ENCODE peak calls at places on chromosome 9, in nine cellular contexts. T, Z, E, D, A, X, B, F and N are unnamed samples.

GRCh38 chr9:123761905-123762605 is 167.9 kb downstream of the DENND1A start:
- DNase-seq in T (no peak), Z (peak), E (peak), D (no peak), A (no peak), X (no peak), B (no peak), F (no peak), N (no peak)

GRCh38 chr9:113737414-113738271 is 138.5 kb upstream of the ZNF618 start:
- DNase-seq in T (peak), Z (peak), E (peak), D (peak), A (no peak), X (no peak), B (peak), F (no peak), N (peak)

GRCh38 chr9:79764377-79764776 is 192.6 kb downstream of the TLE4 start:
- DNase-seq in T (no peak), Z (peak), E (peak), D (no peak), A (no peak), X (no peak), B (peak), F (no peak), N (no peak)

GRCh38 chr9:111108946-111109345 is 70.7 kb upstream of the LPAR1 start:
- DNase-seq in T (no peak), Z (peak), E (peak), D (no peak), A (no peak), X (no peak), B (no peak), F (no peak), N (no peak)

GRCh38 chr9:32839486-32839885 is 56.1 kb downstream of the TMEM215 start:
- DNase-seq in T (no peak), Z (no peak), E (no peak), D (no peak), A (no peak), X (no peak), B (no peak), F (no peak), N (no peak)

GRCh38 chr9:109968702-109969450 is 188.9 kb downstream of the PALM2AKAP2 start:
- DNase-seq in T (no peak), Z (peak), E (peak), D (peak), A (peak), X (no peak), B (no peak), F (no peak), N (peak)

GRCh38 chr9:128677787-128678186 is 11.2 kb upstream of the SET start:
- DNase-seq in T (no peak), Z (no peak), E (no peak), D (no peak), A (no peak), X (peak), B (no peak), F (no peak), N (no peak)

GRCh38 chr9:102479191-102479590 is 515.9 kb upstream of the CYLC2 start:
- DNase-seq in T (no peak), Z (peak), E (no peak), D (no peak), A (no peak), X (no peak), B (no peak), F (no peak), N (no peak)

GRCh38 chr9:98287383-98287782 is 31.9 kb upstream of the TBC1D2 start:
- DNase-seq in T (no peak), Z (no peak), E (peak), D (peak), A (no peak), X (no peak), B (no peak), F (no peak), N (peak)

GRCh38 chr9:38046669-38047300 is 22.2 kb downstream of the SHB start:
- DNase-seq in T (no peak), Z (peak), E (peak), D (no peak), A (no peak), X (no peak), B (no peak), F (no peak), N (no peak)

GRCh38 chr9:136760424-136760823 is 2.4 kb upstream of the LCN8 start:
- DNase-seq in T (no peak), Z (no peak), E (no peak), D (no peak), A (no peak), X (peak), B (no peak), F (no peak), N (no peak)

GRCh38 chr9:126327016-126327749 is 554 bp downstream of the MVB12B start:
- DNase-seq in T (peak), Z (no peak), E (no peak), D (peak), A (peak), X (no peak), B (peak), F (peak), N (peak)

GRCh38 chr9:95363051-95363841 is 45.7 kb upstream of the FANCC start:
- DNase-seq in T (no peak), Z (no peak), E (peak), D (no peak), A (peak), X (no peak), B (peak), F (no peak), N (no peak)

GRCh38 chr9:804026-804425 is 37.5 kb upstream of the DMRT1 start:
- DNase-seq in T (no peak), Z (no peak), E (no peak), D (no peak), A (no peak), X (no peak), B (no peak), F (no peak), N (no peak)

GRCh38 chr9:113480612-113481011 is 17.1 kb downstream of the RGS3 start:
- DNase-seq in T (no peak), Z (no peak), E (no peak), D (no peak), A (no peak), X (no peak), B (no peak), F (no peak), N (no peak)

GRCh38 chr9:100999914-101000540 is 28.5 kb upstream of the PLPPR1 start:
- DNase-seq in T (no peak), Z (no peak), E (no peak), D (no peak), A (no peak), X (no peak), B (no peak), F (no peak), N (no peak)

GRCh38 chr9:87740198-87740597 is 14.3 kb downstream of the CTSL start:
- DNase-seq in T (no peak), Z (no peak), E (no peak), D (no peak), A (no peak), X (no peak), B (no peak), F (no peak), N (no peak)

GRCh38 chr9:32394381-32395049 is 10.1 kb downstream of the ACO1 start:
- DNase-seq in T (no peak), Z (peak), E (no peak), D (no peak), A (no peak), X (no peak), B (no peak), F (no peak), N (no peak)

GRCh38 chr9:6584881-6585597 is 60.5 kb downstream of the GLDC start:
- DNase-seq in T (no peak), Z (peak), E (peak), D (peak), A (peak), X (no peak), B (peak), F (no peak), N (peak)

GRCh38 chr9:5799314-5799713 is 33.6 kb downstream of the ERMP1 start:
- DNase-seq in T (no peak), Z (peak), E (peak), D (peak), A (peak), X (no peak), B (peak), F (no peak), N (peak)

GRCh38 chr9:107707915-107708441 is 218.4 kb upstream of the KLF4 start:
- DNase-seq in T (no peak), Z (peak), E (peak), D (no peak), A (no peak), X (no peak), B (no peak), F (no peak), N (peak)

GRCh38 chr9:134057751-134058701 is 9.8 kb downstream of the BRD3 start:
- DNase-seq in T (no peak), Z (no peak), E (peak), D (no peak), A (no peak), X (peak), B (no peak), F (no peak), N (no peak)

GRCh38 chr9:134083451-134083850 is 15.6 kb upstream of the BRD3 start:
- DNase-seq in T (no peak), Z (no peak), E (no peak), D (no peak), A (no peak), X (no peak), B (no peak), F (no peak), N (no peak)

GRCh38 chr9:86734762-86735161 is 212.5 kb downstream of the GAS1 start:
- DNase-seq in T (no peak), Z (peak), E (peak), D (no peak), A (no peak), X (no peak), B (no peak), F (no peak), N (no peak)

GRCh38 chr9:130053504-130054427 is at the start of gene GPR107:
- DNase-seq in T (peak), Z (peak), E (peak), D (peak), A (peak), X (peak), B (peak), F (peak), N (peak)

GRCh38 chr9:27333241-27334052 is 36.5 kb upstream of the EQTN start:
- DNase-seq in T (peak), Z (peak), E (peak), D (peak), A (peak), X (peak), B (peak), F (no peak), N (peak)

GRCh38 chr9:134590240-134591081 is 51.1 kb upstream of the COL5A1 start:
- DNase-seq in T (no peak), Z (peak), E (peak), D (no peak), A (no peak), X (no peak), B (no peak), F (no peak), N (no peak)

GRCh38 chr9:35756743-35757526 is 2.9 kb upstream of the MSMP start:
- DNase-seq in T (peak), Z (no peak), E (no peak), D (peak), A (peak), X (peak), B (peak), F (peak), N (peak)

GRCh38 chr9:93827545-93828330 is 127.4 kb downstream of the BARX1 start:
- DNase-seq in T (peak), Z (peak), E (peak), D (peak), A (peak), X (peak), B (peak), F (no peak), N (peak)

GRCh38 chr9:108156270-108156998 is 666.9 kb upstream of the KLF4 start:
- DNase-seq in T (no peak), Z (peak), E (peak), D (no peak), A (peak), X (no peak), B (no peak), F (no peak), N (no peak)

GRCh38 chr9:10855847-10856246 is 243.0 kb upstream of the PTPRD start:
- DNase-seq in T (no peak), Z (peak), E (peak), D (no peak), A (peak), X (no peak), B (no peak), F (no peak), N (peak)

GRCh38 chr9:136955943-136956335 is 3.9 kb downstream of the LCN12 start:
- DNase-seq in T (no peak), Z (no peak), E (no peak), D (no peak), A (no peak), X (no peak), B (no peak), F (no peak), N (no peak)

GRCh38 chr9:16344343-16344742 is 526.1 kb downstream of the BNC2 start:
- DNase-seq in T (no peak), Z (peak), E (peak), D (no peak), A (no peak), X (no peak), B (no peak), F (no peak), N (peak)

GRCh38 chr9:114718801-114719221 is 36.8 kb upstream of the TEX48 start:
- DNase-seq in T (no peak), Z (no peak), E (no peak), D (no peak), A (no peak), X (no peak), B (no peak), F (peak), N (peak)

GRCh38 chr9:136533775-136534157 is 12.1 kb downstream of the NOTCH1 start:
- DNase-seq in T (no peak), Z (no peak), E (no peak), D (no peak), A (no peak), X (peak), B (no peak), F (peak), N (peak)

GRCh38 chr9:11319477-11320060 is 706.8 kb upstream of the PTPRD start:
- DNase-seq in T (no peak), Z (peak), E (peak), D (peak), A (peak), X (no peak), B (peak), F (no peak), N (peak)

GRCh38 chr9:81588148-81588874 is 101.0 kb downstream of the TLE1 start:
- DNase-seq in T (peak), Z (peak), E (peak), D (no peak), A (peak), X (peak), B (no peak), F (no peak), N (peak)

GRCh38 chr9:114321759-114322158 is 1.1 kb upstream of the ORM1 start:
- DNase-seq in T (no peak), Z (peak), E (peak), D (no peak), A (no peak), X (no peak), B (no peak), F (no peak), N (no peak)

GRCh38 chr9:107638922-107639321 is 149.4 kb upstream of the KLF4 start:
- DNase-seq in T (no peak), Z (peak), E (peak), D (peak), A (peak), X (peak), B (no peak), F (no peak), N (peak)

GRCh38 chr9:20481437-20481836 is 140.9 kb downstream of the MLLT3 start:
- DNase-seq in T (no peak), Z (no peak), E (no peak), D (no peak), A (no peak), X (no peak), B (no peak), F (no peak), N (no peak)